ENCODE peak calls at places on chromosomes 13 and 19, in four cellular contexts. A, E, P and O are unnamed samples.

GRCh38 chr13:20997301-20998061 is 63.9 kb downstream of the LATS2 start:
- DNase-seq in A (no peak), P (peak; percentile 99), E (no peak), O (peak; percentile 97)

GRCh38 chr13:106986033-106986484 is 418.1 kb upstream of the ARGLU1 start:
- DNase-seq in A (no peak), P (peak; percentile 47), E (no peak), O (peak; percentile 1)

GRCh38 chr13:97826421-97826965 is 127.0 kb upstream of the IPO5 start:
- DNase-seq in P (no peak), A (no peak), E (no peak), O (no peak)

GRCh38 chr19:48413879-48414623 is 20.6 kb downstream of the GRIN2D start:
- DNase-seq in E (no peak), P (peak; percentile 54), A (no peak), O (no peak)

GRCh38 chr13:42707003-42707402 is 74.4 kb upstream of the FAM216B start:
- DNase-seq in P (peak; percentile 48), A (no peak), E (no peak), O (no peak)

GRCh38 chr13:40519637-40520036 is 146.8 kb downstream of the FOXO1 start:
- DNase-seq in E (no peak), P (no peak), A (no peak), O (no peak)

GRCh38 chr13:38042771-38043170 is 173.2 kb upstream of the TRPC4 start:
- DNase-seq in E (no peak), A (no peak), P (peak; percentile 39), O (peak; percentile 41)

GRCh38 chr13:40221460-40222201 is 444.8 kb downstream of the FOXO1 start:
- DNase-seq in E (peak; percentile 16), A (peak; percentile 58), P (peak; percentile 37), O (peak; percentile 24)

GRCh38 chr19:44061038-44061437 is 9.2 kb downstream of the ZNF223 start:
- DNase-seq in A (no peak), P (no peak), E (no peak), O (no peak)

GRCh38 chr13:96279904-96280303 is 190.0 kb downstream of the HS6ST3 start:
- DNase-seq in P (no peak), E (no peak), A (no peak), O (no peak)

GRCh38 chr13:34640931-34641330 is 301.1 kb upstream of the NBEA start:
- DNase-seq in A (no peak), P (no peak), E (no peak), O (no peak)

GRCh38 chr13:33016414-33017409 is at the start of gene KL:
- DNase-seq in E (no peak), P (no peak), A (no peak), O (no peak)

GRCh38 chr19:28456264-28456663 is 756.7 kb downstream of the UQCRFS1 start:
- DNase-seq in P (no peak), A (no peak), E (no peak), O (no peak)

GRCh38 chr13:50386527-50387123 is 371.4 kb downstream of the KCNRG start:
- DNase-seq in A (no peak), E (no peak), P (peak; percentile 78), O (no peak)

GRCh38 chr13:112057736-112058518 is 9.0 kb upstream of the SOX1 start:
- DNase-seq in E (no peak), A (no peak), P (no peak), O (no peak)

GRCh38 chr19:39916851-39917396 is 17.5 kb downstream of the FCGBP start:
- DNase-seq in E (no peak), P (no peak), A (no peak), O (no peak)